ENCODE peak calls at places on chromosomes 3 and 15, in four cellular contexts. V is heart left ventricle, A is renal cortical epithelial cell, W is HL-60. N is an unnamed sample.

GRCh38 chr3:197428117-197428761 is 127.5 kb downstream of the BDH1 start:
- DNase-seq in V (peak; percentile 77), A (peak; percentile 36), W (no peak), N (peak; percentile 66)

GRCh38 chr3:25513642-25514266 is 85.7 kb downstream of the RARB start:
- DNase-seq in V (no peak), A (no peak), W (no peak), N (no peak)

GRCh38 chr15:75233504-75234190 is 24.5 kb upstream of the GOLGA6C start:
- DNase-seq in A (no peak), V (no peak), W (no peak), N (no peak)

GRCh38 chr3:98734737-98735136 is 28.4 kb upstream of the ST3GAL6 start:
- DNase-seq in A (no peak), V (no peak), W (no peak), N (no peak)

GRCh38 chr3:158260392-158260791 is 150.5 kb downstream of the RSRC1 start:
- DNase-seq in W (no peak), A (peak; percentile 13), V (no peak), N (no peak)

GRCh38 chr3:58670506-58671125 is 4.0 kb upstream of the FAM3D start:
- DNase-seq in W (no peak), V (no peak), A (no peak), N (peak; percentile 11)

GRCh38 chr3:16150285-16150684 is 24.2 kb upstream of the GALNT15 start:
- DNase-seq in W (no peak), V (no peak), A (no peak), N (no peak)

GRCh38 chr3:182364723-182365650 is 428.3 kb upstream of the ATP11B start:
- DNase-seq in W (no peak), V (no peak), A (peak; percentile 78), N (no peak)

GRCh38 chr3:159844383-159844730 is 144.3 kb upstream of the IL12A start:
- DNase-seq in A (no peak), W (no peak), V (no peak), N (no peak)

GRCh38 chr15:26628879-26629529 is 143.9 kb downstream of the GABRB3 start:
- DNase-seq in V (peak; percentile 87), A (peak; percentile 44), W (no peak), N (no peak)

GRCh38 chr15:38042707-38043445 is 108.4 kb downstream of the TMCO5A start:
- DNase-seq in A (no peak), V (peak; percentile 26), W (no peak), N (no peak)

GRCh38 chr15:74807302-74807701 is 5.3 kb upstream of the LMAN1L start:
- DNase-seq in V (no peak), A (no peak), W (no peak), N (no peak)

GRCh38 chr3:40810813-40811212 is 286.1 kb downstream of the ZNF621 start:
- DNase-seq in W (no peak), V (no peak), A (no peak), N (no peak)

GRCh38 chr3:171005648-171006047 is 20.9 kb downstream of the SLC2A2 start:
- DNase-seq in A (no peak), W (no peak), V (no peak), N (no peak)

GRCh38 chr15:37903932-37904493 is 30.4 kb upstream of the TMCO5A start:
- DNase-seq in V (no peak), A (no peak), W (no peak), N (no peak)

GRCh38 chr15:78284758-78285157 is 14.7 kb downstream of the SKIC8 start:
- DNase-seq in A (no peak), V (no peak), W (no peak), N (no peak)

GRCh38 chr3:100993309-100993708 is at the start of gene ABI3BP:
- DNase-seq in V (peak; percentile 79), W (no peak), A (peak; percentile 84), N (peak; percentile 84)

GRCh38 chr3:129820587-129820986 is 72.9 kb downstream of the TMCC1 start:
- DNase-seq in W (no peak), V (no peak), A (no peak), N (no peak)

GRCh38 chr3:85781806-85782205 is 823.0 kb downstream of the CADM2 start:
- DNase-seq in W (no peak), V (no peak), A (peak; percentile 12), N (no peak)

GRCh38 chr3:148585671-148586379 is 111.9 kb upstream of the AGTR1 start:
- DNase-seq in A (no peak), V (no peak), W (no peak), N (no peak)

GRCh38 chr3:177443469-177443868 is 246.2 kb upstream of the TBL1XR1 start:
- DNase-seq in W (no peak), A (peak; percentile 85), V (no peak), N (no peak)

GRCh38 chr15:70528270-70528706 is 235.1 kb downstream of the UACA start:
- DNase-seq in V (no peak), A (peak; percentile 61), W (no peak), N (no peak)

GRCh38 chr3:126142652-126143051 is 37.7 kb downstream of the ALDH1L1 start:
- DNase-seq in A (no peak), W (no peak), V (no peak), N (no peak)

GRCh38 chr3:186380622-186381380 is 18.8 kb upstream of the DGKG start:
- DNase-seq in A (no peak), V (peak; percentile 63), W (no peak), N (no peak)

GRCh38 chr3:181947606-181948005 is 235.9 kb downstream of the SOX2 start:
- DNase-seq in V (no peak), W (no peak), A (no peak), N (no peak)

GRCh38 chr3:129829640-129830039 is 63.9 kb downstream of the TMCC1 start:
- DNase-seq in W (peak; percentile 16), A (peak; percentile 93), V (peak; percentile 56), N (no peak)

GRCh38 chr3:146165370-146165769 is 4.4 kb upstream of the PLOD2 start:
- DNase-seq in W (no peak), A (no peak), V (no peak), N (no peak)

GRCh38 chr3:194187543-194187942 is 51.6 kb downstream of the HES1 start:
- DNase-seq in W (no peak), V (no peak), A (no peak), N (no peak)